ENCODE peak calls at places on chromosomes 4 and X, in eight cellular contexts. N, X, Q, U, O, C, L and K are unnamed samples.

GRCh38 chr4:1531683-1532548 is 125.7 kb upstream of the NKX1-1 start:
- DNase-seq in N (no peak), X (no peak), Q (no peak), U (no peak), O (no peak), C (no peak), L (no peak), K (no peak)

GRCh38 chr4:168486961-168487820 is 6.9 kb upstream of the DDX60L start:
- DNase-seq in N (no peak), X (peak), Q (no peak), U (no peak), O (peak), C (peak), L (peak), K (no peak)

GRCh38 chrX:138710311-138710791 is 1.2 kb downstream of the FGF13 start:
- DNase-seq in N (no peak), X (no peak), Q (no peak), U (no peak), O (no peak), C (no peak), L (no peak), K (no peak)

GRCh38 chr4:179225594-179225993 is 1783.4 kb upstream of the AGA start:
- DNase-seq in N (no peak), X (peak), Q (no peak), U (no peak), O (no peak), C (no peak), L (no peak), K (no peak)

GRCh38 chr4:79597266-79597665 is 189.2 kb upstream of the GK2 start:
- DNase-seq in N (no peak), X (peak), Q (no peak), U (no peak), O (peak), C (peak), L (peak), K (no peak)

GRCh38 chrX:5702890-5703289 is 525.8 kb downstream of the NLGN4X start:
- DNase-seq in N (no peak), X (no peak), Q (no peak), U (no peak), O (no peak), C (no peak), L (no peak), K (no peak)

GRCh38 chr4:103032575-103032974 is 13.1 kb upstream of the SLC9B1 start:
- DNase-seq in N (no peak), X (peak), Q (no peak), U (no peak), O (peak), C (peak), L (peak), K (peak)

GRCh38 chr4:182235016-182235415 is 8.2 kb upstream of the TENM3 start:
- DNase-seq in N (no peak), X (peak), Q (no peak), U (no peak), O (peak), C (peak), L (no peak), K (no peak)

GRCh38 chr4:187357861-187358260 is 634.2 kb upstream of the FAT1 start:
- DNase-seq in N (no peak), X (no peak), Q (no peak), U (no peak), O (no peak), C (no peak), L (no peak), K (no peak)

GRCh38 chrX:81082649-81083048 is 119.1 kb downstream of the HMGN5 start:
- DNase-seq in N (no peak), X (no peak), Q (no peak), U (no peak), O (no peak), C (no peak), L (no peak), K (no peak)

GRCh38 chr4:25859429-25860148 is 3.2 kb downstream of the SEL1L3 start:
- DNase-seq in N (peak), X (peak), Q (no peak), U (peak), O (no peak), C (peak), L (peak), K (no peak)

GRCh38 chr4:20662851-20663250 is 37.4 kb upstream of the PACRGL start:
- DNase-seq in N (no peak), X (peak), Q (no peak), U (no peak), O (peak), C (no peak), L (no peak), K (no peak)

GRCh38 chr4:55032179-55032578 is 93.2 kb downstream of the KDR start:
- DNase-seq in N (no peak), X (no peak), Q (no peak), U (no peak), O (no peak), C (no peak), L (no peak), K (no peak)